ENCODE peak calls at places on chromosome 18, in four cellular contexts. Y, V, U and Z are unnamed samples.

GRCh38 chr18:63293930-63294329 is 25.6 kb downstream of the BCL2 start:
- DNase-seq in Y (no peak), V (no peak), U (no peak), Z (no peak)

GRCh38 chr18:9835796-9836195 is 50.0 kb upstream of the TXNDC2 start:
- DNase-seq in Y (no peak), V (no peak), U (no peak), Z (no peak)

GRCh38 chr18:26468931-26469340 is 79.4 kb downstream of the KCTD1 start:
- DNase-seq in Y (no peak), V (no peak), U (no peak), Z (no peak)

GRCh38 chr18:5175378-5175777 is 21.7 kb downstream of the AKAIN1 start:
- DNase-seq in Y (no peak), V (no peak), U (no peak), Z (no peak)

GRCh38 chr18:27599202-27599829 is 414.2 kb upstream of the CHST9 start:
- DNase-seq in Y (peak), V (no peak), U (no peak), Z (no peak)

GRCh38 chr18:43079422-43079821 is 36.1 kb downstream of the RIT2 start:
- DNase-seq in Y (no peak), V (no peak), U (no peak), Z (no peak)

GRCh38 chr18:61308795-61309393 is 24.3 kb upstream of the CDH20 start:
- DNase-seq in Y (no peak), V (no peak), U (no peak), Z (no peak)

GRCh38 chr18:71075147-71075546 is 786.3 kb downstream of the SOCS6 start:
- DNase-seq in Y (no peak), V (no peak), U (no peak), Z (no peak)

GRCh38 chr18:35474884-35475283 is 22.9 kb downstream of the INO80C start:
- DNase-seq in Y (no peak), V (no peak), U (no peak), Z (no peak)

GRCh38 chr18:70148539-70148938 is 56.9 kb downstream of the RTTN start:
- DNase-seq in Y (no peak), V (no peak), U (no peak), Z (no peak)

GRCh38 chr18:51516478-51517038 is 319.1 kb upstream of the MEX3C start:
- DNase-seq in Y (no peak), V (no peak), U (no peak), Z (no peak)

GRCh38 chr18:79522451-79523220 is 126.9 kb downstream of the NFATC1 start:
- DNase-seq in Y (peak), V (peak), U (peak), Z (peak)

GRCh38 chr18:57819671-57820460 is 16.8 kb upstream of the ATP8B1 start:
- DNase-seq in Y (no peak), V (no peak), U (no peak), Z (no peak)

GRCh38 chr18:9495465-9495864 is 20.2 kb downstream of the RALBP1 start:
- DNase-seq in Y (no peak), V (no peak), U (no peak), Z (no peak)

GRCh38 chr18:22200611-22201225 is 31.3 kb downstream of the GATA6 start:
- DNase-seq in Y (no peak), V (no peak), U (no peak), Z (no peak)

GRCh38 chr18:58892536-58892935 is 27.9 kb downstream of the ZNF532 start:
- DNase-seq in Y (no peak), V (no peak), U (no peak), Z (no peak)

GRCh38 chr18:55786651-55787272 is 198.8 kb upstream of the TCF4 start:
- DNase-seq in Y (no peak), V (no peak), U (no peak), Z (no peak)

GRCh38 chr18:9910709-9911108 is 3.1 kb upstream of the VAPA start:
- DNase-seq in Y (no peak), V (no peak), U (no peak), Z (no peak)

GRCh38 chr18:55509631-55510372 is 78.2 kb downstream of the TCF4 start:
- DNase-seq in Y (no peak), V (no peak), U (no peak), Z (no peak)

GRCh38 chr18:12579775-12580174 is 78.1 kb downstream of the SPIRE1 start:
- DNase-seq in Y (no peak), V (no peak), U (no peak), Z (no peak)

GRCh38 chr18:48832961-48833700 is 117.6 kb downstream of the SMAD7 start:
- DNase-seq in Y (no peak), V (no peak), U (no peak), Z (no peak)

GRCh38 chr18:35386600-35387366 is 9.6 kb upstream of the ZNF396 start:
- DNase-seq in Y (peak), V (peak), U (peak), Z (peak)

GRCh38 chr18:40179647-40180175 is 1775.3 kb upstream of the PIK3C3 start:
- DNase-seq in Y (no peak), V (no peak), U (no peak), Z (no peak)

GRCh38 chr18:26383454-26384270 is 157.4 kb downstream of the TAF4B start:
- DNase-seq in Y (no peak), V (no peak), U (peak), Z (no peak)

GRCh38 chr18:354003-354402 is 86.2 kb upstream of the THOC1 start:
- DNase-seq in Y (no peak), V (no peak), U (no peak), Z (no peak)

GRCh38 chr18:63040788-63041410 is 278.7 kb downstream of the BCL2 start:
- DNase-seq in Y (no peak), V (no peak), U (no peak), Z (no peak)

GRCh38 chr18:54983041-54983686 is 23.9 kb upstream of the CCDC68 start:
- DNase-seq in Y (no peak), V (no peak), U (peak), Z (peak)

GRCh38 chr18:77765468-77765867 is 515.8 kb downstream of the GALR1 start:
- DNase-seq in Y (no peak), V (no peak), U (no peak), Z (no peak)

GRCh38 chr18:3248670-3249359 is 1.2 kb downstream of the MYL12A start:
- DNase-seq in Y (no peak), V (peak), U (peak), Z (peak)